ENCODE peak calls at places on chromosomes 4 and X, in six cellular contexts. X is NCI-H2171 treated with DMSO at 0.1 percent for 48 hours; Y is sciatic nerve; M is NCI-H82; S is activated CD4-positive, alpha-beta T cell treated with anti-CD3 and anti-CD28 coated beads for 1 hour; K is H4. B is an unnamed sample.

GRCh38 chr4:73704314-73705055 is 35.9 kb upstream of the CXCL8 start:
- DNase-seq in Y (peak; percentile 59), X (peak; percentile 41), S (no peak), K (peak; percentile 94), M (no peak), B (peak; percentile 80)

GRCh38 chr4:71907782-71908181 is 123.9 kb upstream of the GC start:
- DNase-seq in K (no peak), M (no peak), Y (no peak), S (no peak), X (no peak), B (no peak)

GRCh38 chr4:74546020-74546419 is 101.1 kb downstream of the AREG start:
- DNase-seq in Y (no peak), M (no peak), K (no peak), X (no peak), S (no peak), B (no peak)

GRCh38 chrX:7154040-7154597 is 6.2 kb upstream of the PUDP start:
- DNase-seq in K (peak; percentile 23), S (no peak), X (no peak), M (no peak), Y (no peak), B (no peak)

GRCh38 chrX:53091354-53091753 is 2.6 kb upstream of the KANTR start:
- DNase-seq in Y (no peak), K (no peak), M (no peak), X (no peak), S (no peak), B (no peak)

GRCh38 chrX:13828392-13828791 is 11.5 kb upstream of the GPM6B start:
- DNase-seq in K (no peak), M (no peak), Y (no peak), X (no peak), S (no peak), B (no peak)

GRCh38 chr4:152486414-152487389 is 49.2 kb downstream of the FBXW7 start:
- DNase-seq in M (no peak), K (no peak), S (no peak), X (no peak), Y (no peak), B (no peak)

GRCh38 chrX:3815896-3816664 is 102.6 kb upstream of the PRKX start:
- DNase-seq in S (no peak), M (peak; percentile 70), Y (peak; percentile 77), K (peak; percentile 14), X (peak; percentile 48), B (peak; percentile 72)

GRCh38 chrX:72492499-72492898 is 80.1 kb downstream of the HDAC8 start:
- DNase-seq in S (no peak), X (no peak), M (no peak), Y (no peak), K (no peak), B (no peak)

GRCh38 chrX:42546800-42547199 is 231.2 kb downstream of the PPP1R2C start:
- DNase-seq in X (no peak), K (no peak), Y (no peak), M (no peak), S (no peak), B (no peak)

GRCh38 chr4:87589531-87589930 is 18.8 kb upstream of the DSPP start:
- DNase-seq in M (no peak), S (no peak), X (no peak), K (peak; percentile 68), Y (no peak), B (no peak)

GRCh38 chrX:24676403-24677024 is 17.2 kb upstream of the POLA1 start:
- DNase-seq in Y (no peak), K (no peak), M (peak; percentile 48), S (no peak), X (peak; percentile 7), B (no peak)

GRCh38 chr4:2408401-2408958 is 10.0 kb downstream of the ZFYVE28 start:
- DNase-seq in X (no peak), S (no peak), K (no peak), Y (no peak), M (peak; percentile 31), B (no peak)

GRCh38 chrX:127030011-127030738 is 210.6 kb downstream of the PRR32 start:
- DNase-seq in S (no peak), Y (no peak), K (no peak), X (no peak), M (no peak), B (peak; percentile 13)

GRCh38 chr4:168654206-168655174 is 157.6 kb downstream of the PALLD start:
- DNase-seq in K (no peak), Y (no peak), X (peak; percentile 82), S (no peak), M (no peak), B (no peak)

GRCh38 chr4:126954537-126955291 is 678.0 kb upstream of the INTU start:
- DNase-seq in K (no peak), M (peak; percentile 81), X (no peak), S (no peak), Y (no peak), B (no peak)

GRCh38 chr4:52869196-52869595 is 7.1 kb downstream of the RASL11B start:
- DNase-seq in M (peak; percentile 92), X (peak; percentile 52), K (peak; percentile 27), Y (no peak), S (no peak), B (peak; percentile 76)

GRCh38 chr4:686371-687040 is 2.4 kb downstream of the SLC49A3 start:
- DNase-seq in K (no peak), Y (peak; percentile 62), S (no peak), M (no peak), X (no peak), B (no peak)

GRCh38 chrX:131331152-131331551 is 42.0 kb upstream of the IGSF1 start:
- DNase-seq in Y (no peak), M (peak; percentile 86), K (no peak), S (no peak), X (peak; percentile 2), B (no peak)

GRCh38 chr4:26197018-26197779 is 123.6 kb upstream of the RBPJ start:
- DNase-seq in S (peak; percentile 57), M (no peak), X (no peak), Y (no peak), K (peak; percentile 97), B (no peak)

GRCh38 chr4:6751611-6752485 is 30.7 kb upstream of the KIAA0232 start:
- DNase-seq in S (no peak), M (no peak), X (no peak), K (peak; percentile 76), Y (no peak), B (no peak)

GRCh38 chr4:34181891-34182290 is 2062.4 kb downstream of the ARAP2 start:
- DNase-seq in Y (no peak), X (no peak), M (no peak), K (peak; percentile 72), S (no peak), B (no peak)

GRCh38 chr4:98664959-98665358 is 6.5 kb upstream of the TSPAN5 start:
- DNase-seq in Y (no peak), K (no peak), S (no peak), X (no peak), M (peak; percentile 7), B (no peak)

GRCh38 chrX:4935387-4935786 is 1221.9 kb upstream of the PRKX start:
- DNase-seq in K (no peak), M (no peak), S (no peak), X (no peak), Y (no peak), B (no peak)